ENCODE peak calls at places on chromosomes 7 and 10, in eight cellular contexts. O is left lung, E is upper lobe of right lung, F is left ventricle myocardium inferior, P is BJ, U is Panc1, D is tibial artery, L is BE2C. J is an unnamed sample.

GRCh38 chr7:140200102-140200989 is 23.6 kb upstream of the KDM7A start:
- DNase-seq in L (peak; percentile 57), F (no peak), E (no peak), O (no peak), D (peak; percentile 84), P (no peak), U (peak; percentile 69), J (peak; percentile 45)

GRCh38 chr7:78400038-78400437 is 601.5 kb downstream of the PHTF2 start:
- DNase-seq in P (no peak), D (no peak), F (no peak), O (no peak), E (no peak), U (no peak), L (no peak), J (no peak)

GRCh38 chr7:27098493-27099223 is 2.9 kb upstream of the HOXA1 start:
- DNase-seq in U (no peak), P (no peak), O (no peak), E (no peak), F (no peak), L (no peak), D (no peak), J (no peak)

GRCh38 chr7:132381742-132382472 is 194.4 kb downstream of the PLXNA4 start:
- DNase-seq in U (no peak), P (no peak), D (no peak), L (no peak), E (no peak), O (no peak), F (no peak), J (no peak)

GRCh38 chr10:121322776-121323175 is 275.5 kb downstream of the FGFR2 start:
- DNase-seq in D (no peak), E (no peak), F (no peak), P (no peak), L (no peak), U (no peak), O (no peak), J (no peak)

GRCh38 chr10:17235136-17235535 is 7.1 kb downstream of the VIM start:
- DNase-seq in O (no peak), L (no peak), U (no peak), P (no peak), D (no peak), E (no peak), F (no peak), J (no peak)

GRCh38 chr10:119726291-119727261 is 726 bp downstream of the INPP5F start:
- DNase-seq in D (no peak), P (no peak), E (no peak), L (peak; percentile 61), O (peak; percentile 57), F (peak; percentile 54), U (no peak), J (no peak)

GRCh38 chr10:82245906-82246305 is 370.9 kb downstream of the NRG3 start:
- DNase-seq in E (no peak), U (no peak), D (no peak), F (no peak), L (no peak), O (no peak), P (no peak), J (no peak)

GRCh38 chr7:42227523-42227922 is 9.5 kb downstream of the GLI3 start:
- DNase-seq in L (no peak), P (no peak), E (no peak), D (no peak), U (no peak), O (no peak), F (no peak), J (no peak)

GRCh38 chr10:127524869-127525268 is 24.2 kb upstream of the NPS start:
- DNase-seq in L (no peak), D (no peak), O (no peak), F (no peak), P (no peak), U (no peak), E (no peak), J (no peak)

GRCh38 chr7:29304756-29305155 is 110.2 kb downstream of the CHN2 start:
- DNase-seq in E (no peak), F (no peak), D (no peak), U (no peak), O (no peak), P (no peak), L (peak; percentile 62), J (no peak)

GRCh38 chr10:4816966-4817365 is 9.0 kb upstream of the AKR1E2 start:
- DNase-seq in P (no peak), U (no peak), L (no peak), E (no peak), F (no peak), O (no peak), D (no peak), J (no peak)

GRCh38 chr7:19368540-19368939 is 223.3 kb upstream of the FERD3L start:
- DNase-seq in L (no peak), F (no peak), E (no peak), O (no peak), U (no peak), D (no peak), P (no peak), J (no peak)

GRCh38 chr7:45173596-45174327 is 16.2 kb downstream of the RAMP3 start:
- DNase-seq in U (no peak), L (no peak), D (peak; percentile 32), F (no peak), O (peak; percentile 11), E (peak; percentile 50), P (no peak), J (peak; percentile 49)

GRCh38 chr7:44060091-44060947 is 5.0 kb downstream of the PGAM2 start:
- DNase-seq in P (no peak), D (peak; percentile 53), F (peak; percentile 12), U (no peak), O (peak; percentile 24), E (peak; percentile 55), L (peak; percentile 4), J (peak; percentile 56)

GRCh38 chr10:65670087-65670486 is 1255.7 kb upstream of the LRRTM3 start:
- DNase-seq in E (no peak), P (peak; percentile 0), L (no peak), U (no peak), D (no peak), F (no peak), O (no peak), J (no peak)

GRCh38 chr7:113179313-113179712 is 61.0 kb upstream of the SMIM30 start:
- DNase-seq in U (no peak), O (no peak), E (no peak), L (no peak), P (no peak), F (no peak), D (no peak), J (no peak)

GRCh38 chr10:62818426-62819011 is 2.4 kb upstream of the EGR2 start:
- DNase-seq in F (no peak), E (peak; percentile 85), P (no peak), D (no peak), O (peak; percentile 59), L (peak; percentile 15), U (no peak), J (no peak)

GRCh38 chr10:70053212-70053895 is 708 bp downstream of the MACROH2A2 start:
- DNase-seq in P (no peak), U (no peak), E (peak; percentile 70), D (no peak), F (peak; percentile 26), O (no peak), L (peak; percentile 41), J (no peak)

GRCh38 chr10:114023198-114023597 is 20.5 kb upstream of the ADRB1 start:
- DNase-seq in O (no peak), F (no peak), E (no peak), L (no peak), P (no peak), U (no peak), D (no peak), J (no peak)

GRCh38 chr10:98456688-98457482 is 10.2 kb upstream of the HPS1 start:
- DNase-seq in O (no peak), D (no peak), E (no peak), U (no peak), F (no peak), L (no peak), P (no peak), J (no peak)

GRCh38 chr7:111011500-111011899 is 79.4 kb upstream of the LRRN3 start:
- DNase-seq in F (no peak), U (no peak), E (no peak), P (no peak), O (no peak), D (no peak), L (no peak), J (no peak)
- H3K4me3 ChIP-seq in F (no peak overlapping the region), U (no peak overlapping the region), E (no peak overlapping the region), P (no peak overlapping the region), O (no peak overlapping the region), D (no peak overlapping the region), L (no peak overlapping the region), J (no peak overlapping the region)

GRCh38 chr7:151089893-151090730 is 3.8 kb downstream of the AGAP3 start:
- DNase-seq in E (no peak), P (no peak), U (no peak), O (no peak), L (no peak), F (no peak), D (no peak), J (no peak)
- H3K4me3 ChIP-seq in E (peak overlapping the region; percentile 88), P (no peak overlapping the region), U (no peak overlapping the region), O (no peak overlapping the region), L (no peak overlapping the region), F (peak overlapping the region; percentile 90), D (no peak overlapping the region), J (no peak overlapping the region)

DNA sequence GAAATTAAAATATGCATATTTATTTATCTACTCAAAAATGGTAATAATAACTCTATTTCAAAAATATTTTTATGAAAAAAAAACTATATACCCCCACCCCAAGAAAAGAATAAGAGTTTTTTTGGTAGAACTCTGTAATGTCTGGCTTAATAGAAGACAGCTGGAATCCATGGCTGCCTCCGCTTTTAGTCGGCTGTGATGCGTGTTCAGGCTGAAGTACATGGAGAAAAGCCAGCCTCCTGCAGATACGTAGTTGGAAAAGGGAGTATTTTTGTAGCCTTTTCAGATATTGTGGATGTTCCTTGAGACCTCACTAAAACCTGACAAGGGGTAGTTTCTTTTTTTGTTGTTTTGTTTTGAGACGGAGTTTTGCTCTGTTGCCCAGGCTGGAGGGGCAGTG is 10.0 kb downstream of the FOXK1 start:
- DNase-seq in E (no peak), O (no peak), L (no peak), F (no peak), D (no peak), U (no peak), P (no peak), J (no peak)
- H3K4me3 ChIP-seq in E (no peak overlapping the region), O (no peak overlapping the region), L (no peak overlapping the region), F (no peak overlapping the region), D (peak overlapping the region; percentile 0), U (no peak overlapping the region), P (no peak overlapping the region), J (peak overlapping the region; percentile 14)

GRCh38 chr10:31940839-31941653 is 12.4 kb upstream of the ARHGAP12 start:
- DNase-seq in E (no peak), O (no peak), L (peak; percentile 76), D (no peak), F (no peak), P (peak; percentile 91), U (peak; percentile 88), J (peak; percentile 83)

GRCh38 chr10:31944071-31944433 is 15.4 kb upstream of the ARHGAP12 start:
- DNase-seq in D (no peak), P (no peak), F (no peak), E (no peak), U (no peak), L (no peak), O (no peak), J (no peak)

GRCh38 chr10:31942892-31943291 is 14.3 kb upstream of the ARHGAP12 start:
- DNase-seq in L (no peak), U (no peak), F (no peak), O (no peak), D (no peak), E (no peak), P (no peak), J (no peak)

GRCh38 chr10:31939797-31940708 is 11.4 kb upstream of the ARHGAP12 start:
- DNase-seq in U (no peak), F (no peak), L (no peak), E (no peak), D (no peak), O (no peak), P (no peak), J (no peak)

GRCh38 chr10:31942435-31942834 is 13.8 kb upstream of the ARHGAP12 start:
- DNase-seq in D (no peak), F (no peak), P (no peak), L (no peak), E (no peak), O (no peak), U (no peak), J (no peak)
- H3K4me3 ChIP-seq in D (no peak overlapping the region), F (no peak overlapping the region), P (no peak overlapping the region), L (no peak overlapping the region), E (no peak overlapping the region), O (no peak overlapping the region), U (no peak overlapping the region), J (no peak overlapping the region)